ENCODE peak calls at places on chromosomes 7 and 10, in ten cellular contexts. S is Panc1, O is mucosa of descending colon, Q is fibroblast of lung, P is GM10248, K is fibroblast of pulmonary artery, D is neural crest cell, E is foreskin fibroblast, R is RWPE1, U is sigmoid colon. H is an unnamed sample.
A peak's percentile ranks its signal among the peaks of the same experiment; 100 is the strongest.

GRCh38 chr10:98323221-98324164 is 55.5 kb upstream of the LOXL4 start:
- DNase-seq in Q (peak; percentile 96), U (peak; percentile 82), D (no peak), P (no peak), O (peak; percentile 21), R (no peak), K (peak; percentile 77), S (peak; percentile 73), E (peak; percentile 100), H (no peak)

GRCh38 chr7:69591805-69592204 is 6.5 kb upstream of the AUTS2 start:
- DNase-seq in K (no peak), Q (no peak), R (no peak), D (no peak), O (no peak), S (no peak), P (no peak), E (no peak), U (no peak), H (no peak)

GRCh38 chr10:28263136-28263857 is 39.6 kb downstream of the MPP7 start:
- DNase-seq in U (peak; percentile 70), K (no peak), P (no peak), O (peak; percentile 51), E (no peak), R (no peak), Q (no peak), D (no peak), S (no peak), H (no peak)

GRCh38 chr10:110448682-110449418 is 48.9 kb upstream of the DUSP5 start:
- DNase-seq in K (no peak), E (no peak), Q (no peak), O (no peak), S (no peak), U (peak; percentile 33), P (no peak), R (no peak), D (no peak), H (no peak)

GRCh38 chr10:50637003-50637579 is 13.3 kb upstream of the SGMS1 start:
- DNase-seq in K (no peak), Q (peak; percentile 35), U (no peak), P (peak; percentile 36), D (no peak), R (no peak), S (no peak), O (no peak), E (peak; percentile 38), H (peak; percentile 48)

GRCh38 chr10:3478153-3478552 is 305.6 kb upstream of the PITRM1 start:
- DNase-seq in P (peak; percentile 42), E (no peak), S (no peak), U (no peak), Q (no peak), K (no peak), O (no peak), D (no peak), R (no peak), H (peak; percentile 31)

GRCh38 chr7:110964770-110965169 is 126.2 kb upstream of the LRRN3 start:
- DNase-seq in O (no peak), Q (peak; percentile 73), P (no peak), K (no peak), S (no peak), D (no peak), E (no peak), U (no peak), R (no peak), H (no peak)

GRCh38 chr10:131586958-131587357 is 275.4 kb upstream of the TCERG1L start:
- DNase-seq in D (no peak), Q (no peak), P (no peak), R (no peak), S (no peak), O (no peak), U (no peak), K (no peak), E (no peak), H (no peak)

GRCh38 chr10:87550741-87551140 is 46.0 kb downstream of the MINPP1 start:
- DNase-seq in E (no peak), S (no peak), P (no peak), K (peak; percentile 28), Q (peak; percentile 84), O (no peak), U (no peak), D (no peak), R (no peak), H (no peak)

GRCh38 chr10:92290076-92290836 is 622 bp downstream of the CPEB3 start:
- DNase-seq in D (no peak), Q (peak; percentile 51), E (peak; percentile 65), P (peak; percentile 42), O (peak; percentile 65), R (peak; percentile 49), U (peak; percentile 71), K (peak; percentile 50), S (no peak), H (peak; percentile 44)

GRCh38 chr7:141027043-141027442 is 12.3 kb upstream of the MRPS33 start:
- DNase-seq in Q (no peak), U (no peak), O (no peak), P (no peak), R (no peak), E (no peak), D (no peak), S (no peak), K (no peak), H (no peak)

GRCh38 chr7:28096713-28097112 is 83.9 kb downstream of the JAZF1 start:
- DNase-seq in O (peak; percentile 61), S (no peak), R (peak; percentile 79), Q (peak; percentile 52), D (peak; percentile 43), E (peak; percentile 87), U (peak; percentile 83), P (peak; percentile 65), K (peak; percentile 85), H (peak; percentile 75)

GRCh38 chr7:10773430-10773829 is 200.2 kb upstream of the PHF14 start:
- DNase-seq in S (no peak), P (no peak), D (no peak), O (no peak), U (no peak), K (no peak), R (no peak), E (no peak), Q (no peak), H (no peak)

GRCh38 chr10:120460776-120461175 is 3.7 kb downstream of the PLPP4 start:
- DNase-seq in R (peak; percentile 23), S (peak; percentile 27), Q (peak; percentile 100), U (no peak), K (peak; percentile 84), D (no peak), O (no peak), E (peak; percentile 19), P (no peak), H (no peak)

DNA sequence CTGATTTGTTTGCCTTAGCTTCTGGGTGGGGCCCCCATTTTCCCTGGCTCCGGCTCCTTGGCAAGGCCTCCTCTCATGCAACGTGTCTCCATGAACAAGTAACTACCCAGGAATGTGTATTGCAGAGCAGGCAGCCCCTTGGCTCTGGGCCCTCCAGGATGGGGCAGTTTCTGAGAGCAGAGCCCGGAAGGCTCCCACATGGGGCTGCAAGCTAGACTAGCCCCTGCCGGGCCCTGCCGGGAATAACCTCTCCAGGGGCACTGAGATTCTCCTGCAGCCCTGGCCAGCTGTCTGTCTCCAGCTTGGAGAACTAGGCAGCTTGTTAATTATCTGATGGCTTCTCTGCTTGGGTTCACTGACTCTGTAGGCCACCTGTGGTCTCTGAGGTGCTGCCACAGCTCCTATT is 184.0 kb upstream of the INHBA start:
- DNase-seq in Q (peak; percentile 99), P (no peak), O (peak; percentile 60), E (peak; percentile 97), K (peak; percentile 95), S (no peak), U (peak; percentile 87), R (no peak), D (no peak), H (no peak)
- TF ChIP-seq CTCF in Q (peak; percentile 52), P (no peak), O (no peak), E (peak; percentile 46), K (peak; percentile 60), S (no peak), U (no peak), R (no peak), D (no peak), H (no peak)

GRCh38 chr10:78471326-78471722 is 437.7 kb downstream of the RPS24 start:
- DNase-seq in Q (no peak), D (no peak), P (peak; percentile 7), S (no peak), K (no peak), R (no peak), E (no peak), U (no peak), O (no peak), H (no peak)
- TF ChIP-seq CTCF in Q (no peak), D (no peak), P (no peak), S (no peak), K (no peak), R (no peak), E (no peak), U (no peak), O (no peak), H (no peak)

DNA sequence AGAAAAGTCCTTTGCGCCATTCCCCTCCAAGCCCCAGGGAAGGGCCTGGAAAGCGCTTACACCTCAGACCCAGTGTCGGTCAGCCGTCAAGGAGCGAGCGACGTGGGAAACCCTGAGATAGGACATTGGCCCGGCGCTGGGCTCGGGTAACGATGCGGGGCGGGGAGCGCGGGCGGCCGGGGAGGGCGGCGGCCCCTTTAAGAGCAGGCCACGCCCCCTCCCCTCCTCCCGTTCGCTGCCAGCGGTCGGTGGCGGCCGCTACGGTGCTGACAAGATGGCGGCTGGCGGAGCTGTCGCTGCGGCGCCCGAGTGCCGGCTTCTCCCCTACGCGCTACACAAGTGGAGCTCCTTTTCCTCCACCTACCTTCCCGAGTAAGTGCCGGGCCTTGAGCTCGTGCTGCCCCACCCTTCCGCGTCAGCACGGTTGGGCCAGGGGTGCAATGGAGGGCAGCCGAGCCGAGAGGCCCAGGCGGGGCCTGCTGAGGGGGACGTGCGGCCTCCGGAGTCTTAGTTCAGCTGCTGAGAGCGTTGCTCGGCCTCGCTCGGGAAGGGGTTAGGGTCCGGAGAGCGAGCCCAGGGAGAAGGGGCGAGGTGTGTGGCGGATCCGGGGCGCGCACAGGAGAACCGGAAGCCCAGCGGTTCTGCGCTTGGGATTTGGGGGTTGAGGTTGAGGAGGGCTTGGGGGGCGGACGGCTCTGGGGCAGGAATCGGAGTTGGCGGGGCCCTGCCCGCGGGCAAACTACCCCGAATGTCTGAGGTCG is at the start of gene MKLN1:
- DNase-seq in U (peak; percentile 96), R (peak; percentile 87), P (peak; percentile 95), E (peak; percentile 97), K (peak; percentile 90), S (peak; percentile 53), O (peak; percentile 96), Q (peak; percentile 86), D (peak; percentile 84), H (peak; percentile 95)
- TF ChIP-seq CTCF in U (no peak), R (no peak), P (no peak), E (no peak), K (no peak), S (no peak), O (no peak), Q (no peak), D (no peak), H (no peak)

DNA sequence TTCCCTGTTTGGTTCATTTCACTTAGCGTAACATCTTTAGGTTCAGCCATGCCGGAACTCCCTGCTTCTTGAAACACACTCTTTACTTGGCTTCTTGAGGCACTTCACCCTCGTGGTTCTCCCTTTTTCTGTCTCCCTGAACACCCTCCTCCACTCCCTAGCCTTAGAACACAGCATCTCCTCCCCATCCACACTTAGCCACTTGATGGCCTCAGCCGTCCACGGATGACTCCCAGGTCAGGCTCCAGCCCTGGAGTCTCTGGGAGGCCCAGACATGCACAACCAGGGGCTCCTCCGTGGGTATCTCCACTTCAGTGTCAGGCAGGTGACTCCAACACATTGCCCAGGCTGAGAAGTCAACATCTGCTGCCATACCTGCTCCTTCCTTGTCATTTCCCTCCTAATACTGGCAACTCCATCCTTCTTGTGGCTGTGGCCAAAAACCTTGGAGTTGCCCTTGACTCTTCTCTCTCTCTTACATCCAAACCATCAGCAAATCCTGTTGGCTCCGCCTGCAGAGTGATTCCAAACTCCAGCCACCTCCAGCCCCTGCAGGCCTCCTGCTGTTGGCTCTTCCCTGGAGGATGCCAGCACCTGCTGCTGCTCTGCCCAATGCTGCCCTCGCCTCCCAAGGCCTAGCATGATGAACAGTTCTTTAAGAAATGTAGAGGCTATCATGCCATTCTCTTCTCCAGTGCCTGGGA is 8.4 kb upstream of the INMT start:
- DNase-seq in D (no peak), Q (no peak), K (peak; percentile 68), O (no peak), S (no peak), R (peak; percentile 34), E (peak; percentile 82), U (no peak), P (no peak), H (no peak)
- TF ChIP-seq CTCF in D (no peak), Q (peak; percentile 44), K (peak; percentile 54), O (no peak), S (peak; percentile 57), R (no peak), E (peak; percentile 48), U (no peak), P (peak; percentile 21), H (peak; percentile 24)